ENCODE peak calls at places on chromosomes 16 and 17, in eight cellular contexts. J is cardiac fibroblast, R is foreskin fibroblast, E is WTC11, T is GM12865, K is GM13977, A is A549, O is esophagus squamous epithelium. U is an unnamed sample.

GRCh38 chr17:82826956-82827355 is 12.9 kb downstream of the ZNF750 start:
- DNase-seq in T (no peak), R (no peak), O (no peak), K (no peak), J (no peak), E (no peak), A (no peak), U (no peak)

GRCh38 chr17:55433629-55434422 is 12.2 kb upstream of the MMD start:
- DNase-seq in A (peak; percentile 91), J (peak; percentile 95), E (no peak), K (no peak), T (no peak), R (peak; percentile 96), O (no peak), U (no peak)

GRCh38 chr17:69012895-69013805 is 47.6 kb downstream of the ABCA9 start:
- DNase-seq in A (peak; percentile 29), T (no peak), K (no peak), O (no peak), J (peak; percentile 30), E (no peak), R (peak; percentile 69), U (no peak)

GRCh38 chr17:35773674-35774425 is 13.2 kb downstream of the C17orf50 start:
- DNase-seq in A (no peak), K (no peak), R (no peak), T (no peak), J (no peak), E (no peak), O (no peak), U (no peak)

GRCh38 chr16:66493490-66494401 is 56.2 kb downstream of the TK2 start:
- DNase-seq in O (no peak), R (no peak), A (no peak), T (no peak), E (peak; percentile 5), K (no peak), J (no peak), U (no peak)

GRCh38 chr17:58329035-58329807 is 626 bp upstream of the TSPOAP1 start:
- DNase-seq in T (peak; percentile 99), O (no peak), E (peak; percentile 61), K (peak; percentile 81), R (no peak), A (no peak), J (no peak), U (no peak)

GRCh38 chr16:48152226-48152625 is 3.6 kb downstream of the ABCC12 start:
- DNase-seq in T (no peak), A (no peak), E (no peak), K (no peak), J (no peak), O (no peak), R (no peak), U (no peak)

GRCh38 chr17:55887531-55887930 is 136.7 kb downstream of the PCTP start:
- DNase-seq in T (no peak), K (no peak), E (no peak), A (no peak), R (no peak), O (no peak), J (no peak), U (no peak)

GRCh38 chr16:49467540-49468372 is 94.2 kb downstream of the C16orf78 start:
- DNase-seq in R (no peak), T (no peak), A (no peak), K (no peak), O (no peak), E (no peak), J (no peak), U (no peak)

GRCh38 chr16:22813946-22814325 is at the start of gene HS3ST2:
- DNase-seq in O (no peak), T (no peak), K (peak; percentile 27), J (peak; percentile 0), A (no peak), E (peak; percentile 65), R (peak; percentile 93), U (peak; percentile 42)

GRCh38 chr17:60562421-60562820 is 36.4 kb upstream of the APPBP2 start:
- DNase-seq in T (no peak), K (no peak), O (no peak), A (no peak), E (no peak), R (no peak), J (no peak), U (no peak)

GRCh38 chr17:1601571-1601970 is 27.1 kb downstream of the SLC43A2 start:
- DNase-seq in J (no peak), O (no peak), A (no peak), E (no peak), T (no peak), K (no peak), R (no peak), U (no peak)

GRCh38 chr17:31074772-31075538 is 19.8 kb upstream of the NF1 start:
- DNase-seq in R (peak; percentile 58), O (no peak), E (peak; percentile 53), K (no peak), A (peak; percentile 65), T (no peak), J (peak; percentile 11), U (no peak)

GRCh38 chr16:65002265-65002664 is 119.6 kb downstream of the CDH11 start:
- DNase-seq in E (no peak), A (no peak), O (no peak), R (peak; percentile 78), J (peak; percentile 72), K (no peak), T (no peak), U (no peak)

GRCh38 chr16:82264781-82265180 is 94.8 kb upstream of the MPHOSPH6 start:
- DNase-seq in O (no peak), T (no peak), J (no peak), R (no peak), A (no peak), K (no peak), E (no peak), U (no peak)

GRCh38 chr16:82262244-82262643 is 92.2 kb upstream of the MPHOSPH6 start:
- DNase-seq in O (no peak), R (no peak), K (no peak), A (no peak), J (no peak), E (no peak), T (no peak), U (no peak)

GRCh38 chr16:82265809-82266208 is 95.8 kb upstream of the MPHOSPH6 start:
- DNase-seq in T (no peak), K (no peak), J (no peak), R (no peak), A (no peak), E (no peak), O (no peak), U (no peak)

GRCh38 chr16:82260212-82260795 is 90.3 kb upstream of the MPHOSPH6 start:
- DNase-seq in K (no peak), O (no peak), A (no peak), J (no peak), E (no peak), R (no peak), T (peak; percentile 18), U (no peak)

DNA sequence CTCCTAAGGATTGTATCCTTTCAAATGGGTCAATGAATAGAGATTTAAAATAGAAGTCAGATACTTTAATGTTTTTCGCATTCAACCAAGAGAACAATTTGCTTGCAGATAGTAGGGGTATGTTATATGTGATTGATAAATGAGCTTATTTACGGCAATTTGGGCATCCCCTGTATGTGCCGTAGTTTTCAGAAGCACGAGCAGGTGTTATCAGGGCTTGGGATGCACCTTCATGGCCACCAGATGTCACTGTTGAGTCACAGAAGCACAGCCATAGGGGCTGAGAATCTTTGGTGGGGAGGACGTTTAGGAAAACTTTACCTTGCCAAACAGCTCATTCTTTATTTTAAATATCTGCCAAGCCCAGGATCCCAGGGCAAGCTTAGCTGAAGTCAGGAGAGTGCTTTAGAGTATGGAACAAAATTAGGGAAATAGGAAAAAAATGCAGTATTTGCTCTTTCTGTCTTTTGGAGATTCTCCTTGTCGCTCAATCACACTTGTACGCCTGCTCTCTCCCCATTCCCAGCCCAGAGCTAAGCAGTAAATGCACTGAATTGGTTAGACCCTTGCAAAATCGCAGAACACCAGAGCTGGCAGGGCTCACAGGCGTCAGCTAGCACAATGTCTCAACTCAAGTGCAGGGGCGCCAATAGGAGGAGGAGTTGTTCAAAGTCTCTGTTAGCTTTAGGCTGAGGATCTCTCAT is 93.6 kb upstream of the MPHOSPH6 start:
- DNase-seq in K (peak; percentile 58), T (peak; percentile 70), E (peak; percentile 63), A (peak; percentile 48), J (peak; percentile 61), R (peak; percentile 77), O (no peak), U (peak; percentile 50)
- TF ChIP-seq CTCF in K (peak; percentile 92), T (peak; percentile 90), E (peak; percentile 79), A (peak; percentile 90), J (peak; percentile 94), R (peak; percentile 90), O (peak; percentile 90), U (peak; percentile 98)

GRCh38 chr16:89293276-89294143 is 76.0 kb downstream of the ZNF778 start:
- DNase-seq in E (peak; percentile 70), R (no peak), T (no peak), A (no peak), K (no peak), J (no peak), O (no peak), U (no peak)
- TF ChIP-seq CTCF in E (no peak), R (peak; percentile 3), T (no peak), A (no peak), K (no peak), J (no peak), O (no peak), U (no peak)

DNA sequence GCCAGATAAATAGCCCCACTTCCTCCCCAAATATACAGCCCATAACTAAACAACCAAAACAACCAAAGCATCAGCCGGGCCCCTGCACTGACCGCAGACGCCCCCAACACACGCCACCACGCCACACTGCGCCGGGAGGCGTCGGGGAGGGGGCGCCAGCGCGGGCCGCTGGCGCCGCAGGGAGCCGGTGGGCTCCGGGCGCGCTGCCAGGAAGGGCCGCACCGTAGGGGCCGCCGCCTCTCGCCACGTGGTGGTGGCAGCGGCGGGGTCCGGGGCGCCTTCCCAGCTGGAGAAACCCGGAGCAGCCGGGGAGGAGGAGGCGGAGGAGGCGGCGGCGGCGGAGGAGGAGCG is 319 bp upstream of the TBKBP1 start:
- DNase-seq in A (no peak), T (no peak), E (no peak), J (no peak), O (no peak), R (no peak), K (no peak), U (peak; percentile 52)
- TF ChIP-seq CTCF in A (no peak), T (no peak), E (no peak), J (no peak), O (no peak), R (no peak), K (no peak), U (no peak)

GRCh38 chr16:28494141-28494851 is at the start of gene APOBR:
- DNase-seq in K (peak; percentile 89), J (no peak), A (no peak), R (no peak), T (peak; percentile 95), O (peak; percentile 52), E (no peak), U (no peak)

GRCh38 chr16:28491970-28492474 is at the start of gene CLN3:
- DNase-seq in O (peak; percentile 69), A (peak; percentile 97), E (peak; percentile 89), T (peak; percentile 97), J (peak; percentile 97), K (peak; percentile 91), R (peak; percentile 96), U (peak; percentile 78)

GRCh38 chr16:28492511-28492910 is 637 bp upstream of the CLN3 start:
- DNase-seq in O (no peak), R (no peak), T (no peak), A (no peak), K (no peak), J (no peak), E (no peak), U (no peak)

GRCh38 chr16:28495098-28495793 is 803 bp downstream of the APOBR start:
- DNase-seq in K (peak; percentile 8), A (no peak), R (no peak), E (no peak), O (no peak), T (no peak), J (no peak), U (no peak)

GRCh38 chr16:28491080-28491969 is 549 bp downstream of the CLN3 start:
- DNase-seq in T (peak; percentile 39), O (no peak), R (peak; percentile 52), E (peak; percentile 60), A (no peak), K (peak; percentile 24), J (peak; percentile 13), U (peak; percentile 41)
- TF ChIP-seq CTCF in T (peak; percentile 11), O (no peak), R (peak; percentile 36), E (no peak), A (no peak), K (no peak), J (peak; percentile 42), U (no peak)